ENCODE peak calls at places on chromosomes 5 and 9, in five cellular contexts. X is heart left ventricle, U is A549, P is uterus, T is ovary. C is an unnamed sample.

GRCh38 chr9:86902606-86903460 is 44.5 kb downstream of the GAS1 start:
- DNase-seq in X (no peak), U (no peak), P (peak), T (peak), C (no peak)

GRCh38 chr5:65034782-65035181 is 266.1 kb downstream of the CWC27 start:
- DNase-seq in X (no peak), U (no peak), P (no peak), T (peak), C (no peak)

GRCh38 chr9:18861599-18862546 is 171.1 kb downstream of the SAXO1 start:
- DNase-seq in X (peak), U (no peak), P (peak), T (peak), C (no peak)

GRCh38 chr5:6496207-6496584 is 47.5 kb downstream of the UBE2QL1 start:
- DNase-seq in X (no peak), U (no peak), P (no peak), T (no peak), C (no peak)

GRCh38 chr9:126854734-126855133 is 5.7 kb upstream of the ZBTB34 start:
- DNase-seq in X (no peak), U (no peak), P (no peak), T (no peak), C (no peak)

GRCh38 chr5:108212775-108213346 is 169.0 kb downstream of the FBXL17 start:
- DNase-seq in X (no peak), U (peak), P (no peak), T (no peak), C (no peak)

GRCh38 chr9:36748322-36748899 is 175.7 kb downstream of the MELK start:
- DNase-seq in X (peak), U (peak), P (no peak), T (no peak), C (no peak)

GRCh38 chr9:89434636-89435314 is 63.1 kb downstream of the SEMA4D start:
- DNase-seq in X (no peak), U (no peak), P (no peak), T (no peak), C (no peak)

GRCh38 chr9:105088499-105088898 is 156.0 kb upstream of the SLC44A1 start:
- DNase-seq in X (no peak), U (no peak), P (no peak), T (no peak), C (no peak)

GRCh38 chr9:81564632-81565031 is 124.7 kb downstream of the TLE1 start:
- DNase-seq in X (no peak), U (no peak), P (no peak), T (no peak), C (no peak)

GRCh38 chr5:172866802-172867748 is 33.0 kb downstream of the ERGIC1 start:
- DNase-seq in X (peak), U (no peak), P (peak), T (peak), C (no peak)

GRCh38 chr9:36286388-36286787 is 28.1 kb upstream of the GNE start:
- DNase-seq in X (no peak), U (no peak), P (no peak), T (no peak), C (no peak)

GRCh38 chr5:30804739-30805313 is 388.7 kb upstream of the CDH6 start:
- DNase-seq in X (peak), U (no peak), P (no peak), T (no peak), C (no peak)

GRCh38 chr5:170631471-170632195 is 127.8 kb downstream of the KCNIP1 start:
- DNase-seq in X (no peak), U (peak), P (no peak), T (no peak), C (no peak)

GRCh38 chr5:97071101-97071500 is 71.3 kb downstream of the LIX1 start:
- DNase-seq in X (no peak), U (no peak), P (peak), T (peak), C (no peak)

GRCh38 chr9:34365282-34365681 is 11.4 kb downstream of the MYORG start:
- DNase-seq in X (no peak), U (no peak), P (no peak), T (no peak), C (no peak)

GRCh38 chr5:154302181-154302580 is 111.6 kb downstream of the GALNT10 start:
- DNase-seq in X (peak), U (no peak), P (no peak), T (peak), C (no peak)

GRCh38 chr9:14271078-14271673 is 42.8 kb downstream of the NFIB start:
- DNase-seq in X (peak), U (peak), P (peak), T (peak), C (peak)

GRCh38 chr9:120755827-120756434 is 37.3 kb downstream of the FBXW2 start:
- DNase-seq in X (peak), U (peak), P (peak), T (peak), C (peak)

GRCh38 chr5:169064093-169064492 is 236.8 kb downstream of the SLIT3 start:
- DNase-seq in X (no peak), U (peak), P (peak), T (no peak), C (no peak)

GRCh38 chr5:159106569-159107282 is 7.0 kb upstream of the EBF1 start:
- DNase-seq in X (peak), U (peak), P (peak), T (peak), C (peak)

GRCh38 chr9:82188817-82189216 is 200.2 kb downstream of the SPATA31D1 start:
- DNase-seq in X (no peak), U (no peak), P (no peak), T (no peak), C (no peak)

GRCh38 chr9:14031015-14031414 is 282.9 kb downstream of the NFIB start:
- DNase-seq in X (peak), U (no peak), P (peak), T (peak), C (no peak)

GRCh38 chr5:102789469-102789868 is 34.4 kb downstream of the PAM start:
- DNase-seq in X (no peak), U (no peak), P (no peak), T (no peak), C (no peak)

GRCh38 chr5:134708301-134708700 is 30.0 kb upstream of the CAMLG start:
- DNase-seq in X (no peak), U (no peak), P (no peak), T (no peak), C (no peak)

GRCh38 chr5:90551376-90551775 is 7.2 kb upstream of the ADGRV1 start:
- DNase-seq in X (no peak), U (no peak), P (no peak), T (no peak), C (no peak)

GRCh38 chr9:120926397-120926928 is at the start of gene TRAF1:
- DNase-seq in X (no peak), U (peak), P (no peak), T (no peak), C (peak)

GRCh38 chr9:74609671-74610416 is 112.7 kb downstream of the RORB start:
- DNase-seq in X (no peak), U (peak), P (no peak), T (no peak), C (no peak)

GRCh38 chr5:33755216-33755615 is 136.6 kb downstream of the ADAMTS12 start:
- DNase-seq in X (no peak), U (no peak), P (no peak), T (no peak), C (no peak)

GRCh38 chr5:143434261-143435206 is 31.0 kb upstream of the NR3C1 start:
- DNase-seq in X (peak), U (no peak), P (no peak), T (no peak), C (peak)

GRCh38 chr5:143431789-143432188 is 28.3 kb upstream of the NR3C1 start:
- DNase-seq in X (no peak), U (no peak), P (no peak), T (no peak), C (no peak)

GRCh38 chr5:143435207-143435657 is 31.7 kb upstream of the NR3C1 start:
- DNase-seq in X (peak), U (no peak), P (no peak), T (no peak), C (no peak)

GRCh38 chr5:143433680-143434079 is 30.2 kb upstream of the NR3C1 start:
- DNase-seq in X (no peak), U (no peak), P (no peak), T (no peak), C (no peak)

DNA sequence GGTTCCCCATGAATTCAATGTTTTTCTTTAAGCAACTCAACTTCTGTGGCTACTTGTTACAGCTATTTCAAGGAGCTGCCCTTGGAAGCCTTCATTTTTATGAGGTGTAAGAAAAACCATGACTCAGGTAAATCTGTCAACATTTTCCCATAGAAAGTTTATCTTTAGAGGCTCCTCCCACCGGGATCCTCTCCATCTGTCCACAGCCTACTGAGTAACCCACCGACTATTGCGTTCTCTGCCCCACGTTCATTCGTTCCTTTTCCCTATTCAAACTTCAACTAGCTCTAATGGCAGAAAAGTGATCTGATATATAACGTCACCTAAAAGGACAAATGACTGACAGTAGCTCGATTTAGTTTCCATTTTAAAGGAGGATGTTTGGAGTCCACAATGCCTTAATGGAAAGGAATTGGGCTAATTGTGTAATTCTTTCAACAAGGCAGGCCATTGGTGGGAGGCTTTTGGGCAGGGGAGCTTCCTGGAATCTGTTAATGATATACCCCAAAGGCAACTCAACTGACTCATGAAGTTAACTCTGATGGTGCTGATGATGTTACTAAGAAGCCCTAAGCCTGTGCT is 29.3 kb upstream of the NR3C1 start:
- DNase-seq in X (no peak), U (peak), P (no peak), T (no peak), C (no peak)
- H3K4me3 ChIP-seq in X (no peak), U (peak), P (no peak), T (no peak), C (no peak)

DNA sequence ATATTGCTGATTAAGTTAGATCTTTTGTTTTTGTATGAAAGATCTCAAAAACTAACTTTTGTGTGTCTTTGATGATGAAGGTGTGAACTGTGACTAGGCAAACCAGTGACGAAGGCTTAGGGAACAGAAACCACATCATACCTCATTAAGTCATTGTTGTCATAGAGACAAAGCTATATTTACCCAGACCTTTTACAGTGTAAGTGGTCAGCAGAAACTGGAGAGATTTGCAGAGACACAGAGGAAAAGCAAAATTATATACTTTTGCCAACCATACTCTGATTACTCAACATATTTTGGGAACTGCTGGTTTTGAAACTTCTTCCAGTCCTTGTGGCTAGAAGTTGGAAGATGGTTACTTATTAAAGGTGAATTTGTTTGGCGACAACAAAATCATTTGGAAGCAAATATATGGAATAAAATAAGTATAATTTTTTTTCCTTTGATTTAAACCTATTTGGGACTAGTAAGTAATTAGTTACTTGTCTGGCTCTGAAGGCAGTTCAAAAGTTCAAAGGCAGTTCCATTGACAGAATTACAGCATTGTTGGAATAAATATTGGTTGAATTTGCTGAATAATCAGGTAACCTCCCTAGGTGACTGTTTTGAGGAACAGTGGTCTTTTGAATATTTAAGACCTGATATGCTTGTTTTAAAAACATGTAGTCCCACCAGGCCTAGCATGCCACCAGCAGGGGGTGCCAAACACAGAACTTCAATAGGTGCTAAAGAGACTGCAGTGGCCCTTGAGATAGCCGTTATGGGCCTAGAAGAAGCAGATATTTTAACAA is 103.8 kb downstream of the RPS23 start:
- DNase-seq in X (peak), U (peak), P (peak), T (no peak), C (peak)
- TF ChIP-seq POLR2A in X (no peak), U (no peak), P (no peak), T (no peak), C (no peak)

DNA sequence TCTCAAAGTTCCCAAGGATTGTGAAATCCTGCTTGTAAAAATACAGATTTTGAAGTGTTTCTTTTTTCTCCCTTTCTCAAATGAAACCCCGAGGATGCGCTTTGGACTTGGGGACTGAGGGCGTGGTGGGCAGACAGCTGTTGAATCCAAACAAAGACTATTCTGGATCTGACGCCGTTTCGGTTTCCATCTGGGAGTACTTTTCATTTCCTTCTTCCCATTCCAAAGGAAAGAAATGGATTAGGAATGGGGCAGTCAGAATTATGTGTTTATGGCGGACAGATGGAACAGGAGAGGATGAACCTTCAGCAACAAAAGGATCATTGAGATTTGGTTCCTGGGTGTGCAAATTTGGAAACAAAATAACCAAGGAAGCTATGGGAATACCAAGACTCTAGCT is 300.5 kb downstream of the PARP8 start:
- DNase-seq in X (no peak), U (no peak), P (no peak), T (no peak), C (no peak)
- H3K4me3 ChIP-seq in X (no peak), U (no peak), P (no peak), T (no peak), C (no peak)

GRCh38 chr5:132260051-132260450 is 2.6 kb downstream of the PDLIM4 start:
- DNase-seq in X (no peak), U (no peak), P (peak), T (no peak), C (peak)

GRCh38 chr5:132257131-132258101 is at the start of gene PDLIM4:
- DNase-seq in X (peak), U (no peak), P (peak), T (peak), C (peak)

GRCh38 chr5:132260714-132261615 is 3.5 kb downstream of the PDLIM4 start:
- DNase-seq in X (peak), U (no peak), P (peak), T (peak), C (peak)

GRCh38 chr5:132258102-132259060 is 885 bp downstream of the PDLIM4 start:
- DNase-seq in X (peak), U (no peak), P (peak), T (peak), C (no peak)

DNA sequence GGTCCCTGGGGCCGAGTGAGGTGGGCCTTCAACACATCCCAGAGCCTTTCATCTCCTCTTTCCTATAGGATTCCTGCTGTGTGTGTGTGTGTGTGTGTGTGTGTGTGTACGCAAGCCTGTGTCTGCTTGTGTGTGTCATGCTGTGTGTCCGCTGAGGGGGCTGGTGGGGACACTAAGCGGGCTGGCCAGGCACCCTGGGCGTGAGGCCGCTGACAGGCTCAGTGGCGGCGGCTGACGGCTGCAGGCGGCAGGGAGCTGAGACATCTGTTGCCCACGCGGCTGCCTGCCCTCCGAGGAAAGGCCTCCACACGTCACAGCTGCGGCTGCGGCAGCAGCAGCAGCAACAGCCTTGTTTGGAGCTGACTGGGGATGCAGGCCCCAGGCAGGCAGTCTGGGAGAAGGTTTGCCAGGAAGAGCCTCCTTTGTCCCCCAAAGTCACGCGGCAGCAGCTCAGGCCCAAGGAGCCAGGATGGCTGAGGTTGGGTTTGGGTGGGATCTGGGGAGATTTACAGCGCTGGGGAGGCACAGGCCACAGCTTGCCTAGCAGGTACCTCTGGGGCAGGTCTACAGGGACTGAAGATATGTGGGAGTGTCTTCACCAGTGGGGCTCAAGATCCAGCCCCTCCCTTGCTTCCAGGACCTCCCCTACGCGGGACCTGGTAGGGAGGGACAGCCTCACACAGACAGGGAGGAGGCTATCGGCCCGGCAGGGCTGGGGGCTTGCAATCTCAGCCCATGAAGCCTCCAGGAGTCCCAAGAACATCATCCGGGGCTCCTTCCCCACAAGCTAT is 1.8 kb downstream of the PDLIM4 start:
- DNase-seq in X (peak), U (no peak), P (peak), T (peak), C (peak)
- TF ChIP-seq POLR2A in X (no peak), U (no peak), P (peak), T (peak), C (no peak)

GRCh38 chr5:123142206-123142915 is 53.3 kb downstream of the PRDM6 start:
- DNase-seq in X (no peak), U (no peak), P (no peak), T (no peak), C (no peak)
- H3K4me3 ChIP-seq in X (no peak), U (no peak), P (no peak), T (no peak), C (no peak)

GRCh38 chr9:135295556-135296300 is 183.9 kb upstream of the PPP1R26 start:
- DNase-seq in X (no peak), U (no peak), P (no peak), T (no peak), C (no peak)
- TF ChIP-seq POLR2A in X (no peak), U (no peak), P (no peak), T (no peak), C (no peak)

GRCh38 chr9:21989440-21990189 is 4.6 kb downstream of the CDKN2A start:
- DNase-seq in X (no peak), U (no peak), P (no peak), T (no peak), C (no peak)

GRCh38 chr9:21991039-21991959 is 2.9 kb downstream of the CDKN2A start:
- DNase-seq in X (no peak), U (no peak), P (no peak), T (no peak), C (no peak)

GRCh38 chr9:21993007-21993406 is 1.2 kb downstream of the CDKN2A start:
- DNase-seq in X (no peak), U (no peak), P (no peak), T (no peak), C (no peak)

GRCh38 chr9:21985964-21986667 is 8.1 kb downstream of the CDKN2A start:
- DNase-seq in X (no peak), U (no peak), P (no peak), T (no peak), C (no peak)

GRCh38 chr9:21988056-21988990 is 5.9 kb downstream of the CDKN2A start:
- DNase-seq in X (no peak), U (no peak), P (no peak), T (no peak), C (no peak)
- H3K4me3 ChIP-seq in X (no peak), U (no peak), P (no peak), T (no peak), C (no peak)

GRCh38 chr5:74216012-74216411 is 424.5 kb downstream of the ENC1 start:
- DNase-seq in X (no peak), U (no peak), P (no peak), T (no peak), C (no peak)

GRCh38 chr5:74206571-74207550 is 433.7 kb downstream of the ENC1 start:
- DNase-seq in X (peak), U (no peak), P (peak), T (peak), C (peak)

GRCh38 chr5:74209566-74209965 is 431.0 kb downstream of the ENC1 start:
- DNase-seq in X (no peak), U (no peak), P (no peak), T (no peak), C (no peak)

GRCh38 chr5:74212336-74212735 is 428.2 kb downstream of the ENC1 start:
- DNase-seq in X (no peak), U (peak), P (no peak), T (no peak), C (no peak)
- TF ChIP-seq POLR2A in X (no peak), U (no peak), P (no peak), T (no peak), C (no peak)

C was measured in Peyer's patch.